ENCODE peak calls at places on chromosomes 2 and 18, in four cellular contexts. O is tibial artery, N is fibroblast of villous mesenchyme, K is gastrocnemius medialis. J is an unnamed sample.

GRCh38 chr18:74248189-74248975 is 43.4 kb downstream of the CYB5A start:
- DNase-seq in O (no peak), K (no peak), N (no peak), J (no peak)

GRCh38 chr18:39801010-39801409 is 2154.0 kb upstream of the PIK3C3 start:
- DNase-seq in N (no peak), K (no peak), O (no peak), J (no peak)

GRCh38 chr2:216849987-216850386 is 9.9 kb downstream of the TNP1 start:
- DNase-seq in K (peak; percentile 32), O (no peak), N (no peak), J (peak; percentile 25)

GRCh38 chr2:84694088-84694622 is 177.9 kb downstream of the DNAH6 start:
- DNase-seq in K (no peak), N (no peak), O (no peak), J (no peak)

GRCh38 chr18:63237486-63237885 is 82.1 kb downstream of the BCL2 start:
- DNase-seq in O (no peak), K (no peak), N (peak; percentile 59), J (no peak)

GRCh38 chr2:28626891-28627421 is 124.7 kb upstream of the PPP1CB start:
- DNase-seq in O (peak; percentile 84), N (peak; percentile 93), K (peak; percentile 45), J (peak; percentile 67)

GRCh38 chr2:216857131-216857550 is 2.7 kb downstream of the TNP1 start:
- DNase-seq in O (no peak), K (no peak), N (no peak), J (no peak)

GRCh38 chr2:121197369-121198091 is 87.5 kb downstream of the TFCP2L1 start:
- DNase-seq in N (peak; percentile 46), K (peak; percentile 97), O (peak; percentile 95), J (peak; percentile 65)

GRCh38 chr18:49763590-49763989 is 49.7 kb downstream of the ACAA2 start:
- DNase-seq in O (no peak), N (no peak), K (no peak), J (no peak)

GRCh38 chr2:183185534-183185933 is 61.3 kb downstream of the NUP35 start:
- DNase-seq in K (no peak), O (no peak), N (no peak), J (no peak)

GRCh38 chr18:46294325-46294724 is 190.1 kb downstream of the HAUS1 start:
- DNase-seq in O (no peak), N (no peak), K (no peak), J (no peak)

GRCh38 chr2:101697124-101697793 is at the start of gene MAP4K4:
- DNase-seq in N (peak; percentile 85), O (peak; percentile 82), K (peak; percentile 77), J (peak; percentile 75)

GRCh38 chr18:73615506-73615905 is 532.1 kb downstream of the FBXO15 start:
- DNase-seq in O (no peak), K (no peak), N (no peak), J (no peak)

GRCh38 chr2:192288290-192288689 is 93.6 kb upstream of the TMEFF2 start:
- DNase-seq in K (no peak), O (no peak), N (no peak), J (no peak)

GRCh38 chr2:226977775-226978190 is 141.9 kb downstream of the RHBDD1 start:
- DNase-seq in K (no peak), O (no peak), N (peak; percentile 78), J (no peak)

GRCh38 chr2:191385416-191386160 is 140.4 kb downstream of the MYO1B start:
- DNase-seq in O (no peak), N (no peak), K (no peak), J (no peak)

GRCh38 chr2:233901884-233902283 is 15.3 kb upstream of the TRPM8 start:
- DNase-seq in O (no peak), N (no peak), K (no peak), J (no peak)

GRCh38 chr2:64273524-64274398 is 129.5 kb upstream of the PELI1 start:
- DNase-seq in N (peak; percentile 80), O (peak; percentile 57), K (peak; percentile 46), J (peak; percentile 79)

GRCh38 chr2:185667452-185667851 is 71.2 kb upstream of the FSIP2 start:
- DNase-seq in N (no peak), K (no peak), O (no peak), J (no peak)

GRCh38 chr18:11808001-11808855 is 43.0 kb upstream of the CHMP1B start:
- DNase-seq in N (peak; percentile 43), O (no peak), K (no peak), J (no peak)

GRCh38 chr2:121502246-121502645 is 28.4 kb upstream of the RNU4ATAC start:
- DNase-seq in O (no peak), K (peak; percentile 57), N (peak; percentile 61), J (no peak)

GRCh38 chr2:28377201-28377816 is 15.3 kb upstream of the FOSL2 start:
- DNase-seq in O (no peak), K (no peak), N (no peak), J (no peak)

GRCh38 chr18:59265246-59266018 is 7.8 kb downstream of the RAX start:
- DNase-seq in N (no peak), O (no peak), K (no peak), J (no peak)

GRCh38 chr18:31209041-31209440 is 46.4 kb upstream of the DSC1 start:
- DNase-seq in N (no peak), K (no peak), O (no peak), J (no peak)

DNA sequence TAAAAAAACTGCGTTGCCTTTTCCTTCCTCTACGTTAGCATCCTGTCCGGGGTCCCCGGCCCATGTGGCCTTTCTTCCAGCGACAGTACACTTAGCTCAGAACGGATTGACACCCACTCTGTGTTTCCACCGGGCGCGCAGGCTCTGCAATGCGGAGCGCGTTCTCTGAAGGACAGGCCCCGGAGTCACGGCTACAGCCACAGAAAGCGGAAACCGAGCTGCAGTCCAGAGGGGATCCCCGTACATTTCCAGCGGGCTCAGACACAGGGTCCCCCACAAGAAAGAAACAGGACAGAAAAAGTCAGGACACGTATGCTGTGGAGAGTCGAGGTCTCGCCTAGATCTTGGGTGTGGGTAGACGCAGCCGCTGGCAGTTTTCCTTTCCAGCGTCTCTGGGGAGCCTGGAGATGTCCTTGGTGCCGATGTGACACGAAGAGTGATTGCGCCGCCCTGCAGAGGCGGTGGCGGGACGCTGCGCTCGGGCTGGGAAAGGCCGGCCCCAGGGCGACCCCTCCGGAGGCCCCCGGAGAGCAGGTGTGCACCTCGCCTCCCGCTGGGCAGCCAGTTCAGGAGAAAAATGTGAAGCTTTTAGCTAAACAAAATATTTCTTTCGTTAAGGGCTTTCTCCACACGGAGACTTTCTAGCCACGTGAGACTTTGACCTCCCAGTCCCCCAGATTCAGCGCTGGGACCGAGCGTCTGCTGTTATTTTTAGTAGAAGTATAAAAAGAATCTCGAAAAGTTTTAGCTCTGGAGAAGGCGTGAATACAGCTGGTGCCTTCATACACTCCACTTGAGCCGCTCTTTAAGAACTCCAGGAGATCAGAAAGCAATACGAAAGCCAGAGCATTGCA is 1.3 kb upstream of the ACKR3 start:
- DNase-seq in K (no peak), O (peak; percentile 48), N (no peak), J (no peak)
- H3K4me3 ChIP-seq in K (peak overlapping the region; percentile 55), O (peak overlapping the region; percentile 62), N (no peak overlapping the region), J (peak overlapping the region; percentile 48)

DNA sequence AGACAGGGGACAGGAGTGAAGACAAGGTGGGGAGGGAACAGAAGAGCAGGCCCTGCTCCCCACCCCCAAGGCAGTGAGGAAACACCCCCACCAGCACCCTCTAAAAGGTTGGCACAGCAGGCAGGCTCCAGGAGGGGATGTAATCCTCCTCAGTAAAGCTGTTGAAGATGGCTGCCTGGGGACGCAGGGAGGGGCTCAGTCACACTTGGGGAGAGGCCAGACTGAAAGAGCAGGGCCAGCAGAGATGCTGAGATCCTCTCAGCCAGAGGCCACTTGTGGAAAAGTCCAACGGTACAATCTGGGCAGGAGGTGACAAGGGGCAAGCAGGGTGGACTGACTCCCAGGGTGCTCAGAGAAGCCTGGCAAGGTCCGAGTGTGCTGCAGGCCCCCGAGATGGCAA is 154.8 kb upstream of the ID2 start:
- DNase-seq in N (no peak), O (no peak), K (no peak), J (no peak)
- H3K4me3 ChIP-seq in N (no peak overlapping the region), O (no peak overlapping the region), K (no peak overlapping the region), J (no peak overlapping the region)

GRCh38 chr2:58032751-58033055 is 13.9 kb upstream of the VRK2 start:
- DNase-seq in O (no peak), K (no peak), N (no peak), J (no peak)

GRCh38 chr2:58030789-58031188 is 15.8 kb upstream of the VRK2 start:
- DNase-seq in O (no peak), N (no peak), K (no peak), J (no peak)

GRCh38 chr2:58033530-58033929 is 13.1 kb upstream of the VRK2 start:
- DNase-seq in K (no peak), O (no peak), N (no peak), J (no peak)

GRCh38 chr2:58035352-58035751 is 11.3 kb upstream of the VRK2 start:
- DNase-seq in N (no peak), O (no peak), K (no peak), J (no peak)

GRCh38 chr2:58032016-58032750 is 14.4 kb upstream of the VRK2 start:
- DNase-seq in N (no peak), K (no peak), O (no peak), J (no peak)
- H3K4me3 ChIP-seq in N (no peak overlapping the region), K (no peak overlapping the region), O (no peak overlapping the region), J (no peak overlapping the region)

GRCh38 chr2:73828389-73828817 is 358 bp upstream of the STAMBP start:
- DNase-seq in K (no peak), N (no peak), O (no peak), J (no peak)
- H3K4me3 ChIP-seq in K (peak overlapping the region; percentile 83), N (peak overlapping the region; percentile 95), O (peak overlapping the region; percentile 82), J (peak overlapping the region; percentile 72)

GRCh38 chr2:53856272-53856671 is 3.5 kb downstream of the GPR75 start:
- DNase-seq in K (no peak), N (no peak), O (no peak), J (no peak)

GRCh38 chr2:53863538-53864227 is 3.9 kb upstream of the GPR75 start:
- DNase-seq in O (no peak), K (no peak), N (no peak), J (no peak)

GRCh38 chr2:53861824-53862223 is 2.1 kb upstream of the GPR75 start:
- DNase-seq in O (no peak), N (no peak), K (no peak), J (no peak)

GRCh38 chr2:53854678-53855077 is 5.1 kb downstream of the GPR75 start:
- DNase-seq in O (no peak), K (no peak), N (no peak), J (no peak)

GRCh38 chr2:53859354-53860159 is at the start of gene GPR75:
- DNase-seq in O (no peak), N (peak; percentile 18), K (no peak), J (no peak)
- H3K4me3 ChIP-seq in O (peak within 1 kb of the TSS; percentile 41), N (peak within 1 kb of the TSS; percentile 50), K (peak within 1 kb of the TSS; percentile 33), J (peak within 1 kb of the TSS; percentile 33)